ENCODE peak calls at places on chromosomes 5 and 9, in four cellular contexts. P is HCT116, X is H1, C is GM12878. V is an unnamed sample.

GRCh38 chr5:160492565-160492964 is 70.9 kb downstream of the PTTG1 start:
- DNase-seq in P (no peak), X (no peak), C (no peak), V (no peak)

GRCh38 chr5:40746703-40747102 is 9.1 kb downstream of the TTC33 start:
- DNase-seq in P (no peak), X (no peak), C (no peak), V (no peak)

GRCh38 chr9:2228132-2228531 is 213.0 kb downstream of the SMARCA2 start:
- DNase-seq in P (no peak), X (peak; percentile 44), C (no peak), V (no peak)

GRCh38 chr9:32431940-32432555 is 47.6 kb downstream of the ACO1 start:
- DNase-seq in P (peak; percentile 13), X (no peak), C (no peak), V (peak; percentile 33)

GRCh38 chr5:144335561-144335960 is 164.9 kb downstream of the KCTD16 start:
- DNase-seq in P (no peak), X (no peak), C (peak; percentile 5), V (no peak)

GRCh38 chr5:159097461-159098284 is 2.0 kb downstream of the EBF1 start:
- DNase-seq in P (no peak), X (no peak), C (no peak), V (no peak)

GRCh38 chr9:94929373-94929764 is 202.9 kb downstream of the AOPEP start:
- DNase-seq in P (no peak), X (no peak), C (no peak), V (no peak)

GRCh38 chr9:76194896-76195295 is 199.3 kb downstream of the RFK start:
- DNase-seq in P (no peak), X (no peak), C (no peak), V (no peak)

GRCh38 chr5:150065886-150066285 is 20.5 kb downstream of the CSF1R start:
- DNase-seq in P (no peak), X (no peak), C (no peak), V (no peak)

GRCh38 chr5:31095796-31096195 is 97.7 kb upstream of the CDH6 start:
- DNase-seq in P (no peak), X (no peak), C (no peak), V (no peak)

GRCh38 chr5:172356047-172356446 is 72.5 kb upstream of the UBTD2 start:
- DNase-seq in P (no peak), X (no peak), C (no peak), V (no peak)

GRCh38 chr5:132474131-132474723 is 16.3 kb downstream of the IRF1 start:
- DNase-seq in P (no peak), X (no peak), C (no peak), V (no peak)

GRCh38 chr9:32644698-32645097 is 9.2 kb upstream of the TAF1L start:
- DNase-seq in P (no peak), X (no peak), C (no peak), V (no peak)

GRCh38 chr5:117177302-117177701 is 602.7 kb upstream of the SEMA6A start:
- DNase-seq in P (peak; percentile 7), X (no peak), C (no peak), V (peak; percentile 22)

GRCh38 chr5:54385994-54386393 is 69.5 kb upstream of the HSPB3 start:
- DNase-seq in P (no peak), X (no peak), C (no peak), V (no peak)

GRCh38 chr5:120252839-120253238 is 211.3 kb upstream of the PRR16 start:
- DNase-seq in P (no peak), X (no peak), C (no peak), V (no peak)

GRCh38 chr5:107248065-107248695 is 422.6 kb downstream of the EFNA5 start:
- DNase-seq in P (peak; percentile 53), X (peak; percentile 34), C (peak; percentile 13), V (no peak)

GRCh38 chr5:112366987-112367386 is 52.1 kb downstream of the EPB41L4A start:
- DNase-seq in P (peak; percentile 26), X (no peak), C (no peak), V (peak; percentile 20)

GRCh38 chr9:124121725-124122124 is 110.2 kb downstream of the LHX2 start:
- DNase-seq in P (no peak), X (no peak), C (no peak), V (no peak)

GRCh38 chr5:53362521-53362941 is 117.9 kb upstream of the FST start:
- DNase-seq in P (no peak), X (no peak), C (no peak), V (no peak)

GRCh38 chr5:21654-22233 is 70.2 kb upstream of the PLEKHG4B start:
- DNase-seq in P (peak; percentile 38), X (no peak), C (no peak), V (no peak)
- TF ChIP-seq SRF in P (no peak), X (no peak), C (no peak), V (no peak)

GRCh38 chr5:22431406-22431805 is 421.7 kb downstream of the CDH12 start:
- DNase-seq in P (no peak), X (no peak), C (no peak), V (no peak)

GRCh38 chr5:22431840-22432239 is 421.3 kb downstream of the CDH12 start:
- DNase-seq in P (no peak), X (no peak), C (no peak), V (no peak)
- TF ChIP-seq SRF in P (no peak), X (no peak), C (no peak), V (no peak)

DNA sequence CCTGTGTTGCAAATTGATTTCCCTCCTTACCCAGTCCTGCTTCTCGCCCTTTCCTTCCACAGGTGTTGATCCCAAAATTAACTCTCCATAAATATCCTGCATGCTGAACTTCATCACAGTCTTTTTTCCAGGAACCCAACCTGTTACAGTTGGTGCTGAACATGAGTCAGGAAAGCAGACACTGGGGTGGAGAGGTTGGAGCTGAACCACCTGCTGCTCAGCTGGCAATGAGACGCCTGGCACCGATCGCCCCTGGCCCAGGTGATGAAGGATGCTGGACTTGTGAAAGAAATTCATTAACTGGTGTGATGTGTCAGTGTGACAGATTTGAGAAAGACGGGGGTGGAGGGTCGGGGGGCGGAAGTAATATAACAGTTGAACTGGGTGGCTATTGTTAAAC is 30.6 kb downstream of the CPLX2 start:
- DNase-seq in P (no peak), X (no peak), C (no peak), V (no peak)
- TF ChIP-seq SRF in P (no peak), X (no peak), C (no peak), V (no peak)

DNA sequence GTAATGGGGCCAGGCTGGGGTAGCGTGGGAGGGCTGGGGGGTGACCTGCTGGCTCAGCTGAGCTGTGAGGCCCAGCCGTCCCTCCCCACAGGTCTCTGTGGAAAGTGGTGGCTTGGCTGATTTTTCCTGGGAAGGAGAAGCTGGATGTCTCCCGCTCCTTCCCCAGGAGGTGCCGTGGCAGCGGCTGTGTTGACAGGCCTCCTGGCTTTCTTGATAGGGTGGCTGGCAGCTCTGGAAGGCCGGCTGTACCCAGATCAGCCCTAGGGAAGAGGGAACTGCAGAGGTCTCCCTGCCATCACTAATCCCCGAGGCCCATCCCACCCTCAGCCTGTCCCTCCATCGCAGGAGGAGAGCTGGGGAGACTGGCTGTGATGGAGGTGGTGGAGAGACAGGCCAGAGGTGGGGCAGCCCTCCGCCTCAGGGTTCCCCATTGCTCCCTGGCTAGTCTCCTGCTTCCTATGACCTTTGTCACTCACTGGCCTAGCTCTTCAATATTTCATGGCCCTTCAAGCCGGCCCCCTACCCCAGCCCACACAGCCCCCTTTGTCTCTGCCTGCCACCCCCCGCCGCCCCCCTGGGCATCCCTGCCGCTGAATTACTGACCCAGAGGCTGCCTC is 6.8 kb downstream of the CXXC5 start:
- DNase-seq in P (no peak), X (no peak), C (no peak), V (no peak)
- TF ChIP-seq SRF in P (no peak), X (no peak), C (no peak), V (no peak)

GRCh38 chr5:134536876-134537275 is 11.4 kb downstream of the JADE2 start:
- DNase-seq in P (no peak), X (no peak), C (no peak), V (no peak)

GRCh38 chr5:134530375-134531077 is 5.1 kb downstream of the JADE2 start:
- DNase-seq in P (no peak), X (no peak), C (no peak), V (no peak)

GRCh38 chr5:134534058-134534725 is 8.7 kb downstream of the JADE2 start:
- DNase-seq in P (no peak), X (no peak), C (no peak), V (no peak)

GRCh38 chr5:134534726-134535110 is 9.2 kb downstream of the JADE2 start:
- DNase-seq in P (no peak), X (no peak), C (no peak), V (no peak)

GRCh38 chr5:134533115-134533815 is 7.8 kb downstream of the JADE2 start:
- DNase-seq in P (no peak), X (no peak), C (no peak), V (no peak)
- TF ChIP-seq SRF in P (no peak), X (no peak), C (no peak), V (no peak)